ENCODE peak calls at places on chromosomes 13 and 19, in five cellular contexts. Z is stimulated activated CD4-positive, alpha-beta T cell treated with anti-CD3 and anti-CD28 coated beads, Interleukin-1b, Interleukin-23, amount 100 ng/mL, for 48 hours; A is non-pigmented ciliary epithelial cell; E is Jurkat, Clone E6-1; N is tibial artery. H is an unnamed sample.

GRCh38 chr19:13998426-13998825 is 7.7 kb downstream of the RFX1 start:
- DNase-seq in Z (no peak), A (no peak), E (no peak), N (no peak), H (no peak)

GRCh38 chr13:74128171-74128767 is 5.9 kb downstream of the KLF12 start:
- DNase-seq in Z (no peak), A (no peak), E (no peak), N (no peak), H (no peak)

GRCh38 chr19:46856062-46857022 is 4.5 kb upstream of the ARHGAP35 start:
- DNase-seq in Z (peak), A (no peak), E (peak), N (peak), H (peak)

GRCh38 chr19:3608079-3608641 is 1.5 kb upstream of the TBXA2R start:
- DNase-seq in Z (no peak), A (no peak), E (no peak), N (no peak), H (no peak)

GRCh38 chr19:604355-604754 is 14.7 kb downstream of the HCN2 start:
- DNase-seq in Z (peak), A (no peak), E (no peak), N (no peak), H (peak)

GRCh38 chr19:48837586-48838191 is 1.4 kb upstream of the HSD17B14 start:
- DNase-seq in Z (no peak), A (no peak), E (no peak), N (no peak), H (peak)

GRCh38 chr13:112587767-112588489 is at the start of gene TUBGCP3:
- DNase-seq in Z (peak), A (no peak), E (peak), N (peak), H (peak)

GRCh38 chr19:3725640-3726310 is 17.6 kb downstream of the TJP3 start:
- DNase-seq in Z (no peak), A (no peak), E (no peak), N (no peak), H (peak)

GRCh38 chr19:13262450-13262849 is 112.2 kb downstream of the IER2 start:
- DNase-seq in Z (no peak), A (no peak), E (peak), N (no peak), H (peak)

H was measured in NCI-H82.